ENCODE peak calls at places on chromosome 15, in nine cellular contexts. G is ureter; K is epithelial cell of esophagus; S is nucleus accumbens; U is right cardiac atrium; W is iris pigment epithelial cell; B is activated T-helper 1 cell treated with Interleukin-2 at 50 U/mL for 16 hours; P is CD4-positive, alpha-beta T cell; X is naive thymus-derived CD4-positive, alpha-beta T cell. Y is an unnamed sample.

GRCh38 chr15:81273855-81274254 is 50.1 kb downstream of the STARD5 start:
- DNase-seq in G (no peak), K (no peak), S (no peak), U (no peak), W (no peak), B (no peak), P (no peak), X (no peak), Y (no peak)

GRCh38 chr15:58839485-58839884 is 68.4 kb downstream of the MINDY2 start:
- DNase-seq in G (no peak), K (peak), S (no peak), U (no peak), W (no peak), B (no peak), P (no peak), X (no peak), Y (no peak)

GRCh38 chr15:84685304-84685703 is 27.3 kb upstream of the NMB start:
- DNase-seq in G (no peak), K (peak), S (no peak), U (peak), W (peak), B (no peak), P (no peak), X (no peak), Y (peak)

GRCh38 chr15:77033729-77034619 is 36.9 kb downstream of the TSPAN3 start:
- DNase-seq in G (peak), K (no peak), S (no peak), U (no peak), W (no peak), B (no peak), P (no peak), X (no peak), Y (no peak)

GRCh38 chr15:74768771-74769342 is 13.0 kb upstream of the CSK start:
- DNase-seq in G (no peak), K (peak), S (peak), U (peak), W (peak), B (peak), P (peak), X (no peak), Y (peak)

GRCh38 chr15:77867266-77868047 is 210.1 kb downstream of the TBC1D2B start:
- DNase-seq in G (no peak), K (no peak), S (no peak), U (no peak), W (no peak), B (no peak), P (no peak), X (no peak), Y (no peak)

GRCh38 chr15:40770147-40770721 is 454 bp downstream of the C15orf62 start:
- DNase-seq in G (no peak), K (no peak), S (no peak), U (no peak), W (no peak), B (no peak), P (no peak), X (no peak), Y (no peak)

GRCh38 chr15:80436511-80437307 is 32.5 kb downstream of the ARNT2 start:
- DNase-seq in G (peak), K (peak), S (no peak), U (no peak), W (peak), B (no peak), P (no peak), X (no peak), Y (peak)

GRCh38 chr15:47803767-47804166 is 86.5 kb downstream of the SEMA6D start:
- DNase-seq in G (no peak), K (peak), S (no peak), U (no peak), W (peak), B (no peak), P (no peak), X (no peak), Y (peak)

GRCh38 chr15:43285609-43286037 is 18.9 kb upstream of the TGM5 start:
- DNase-seq in G (peak), K (peak), S (no peak), U (no peak), W (peak), B (no peak), P (peak), X (peak), Y (peak)

GRCh38 chr15:64105113-64105704 is 9.4 kb downstream of the SNX1 start:
- DNase-seq in G (no peak), K (peak), S (no peak), U (no peak), W (peak), B (no peak), P (no peak), X (no peak), Y (peak)

GRCh38 chr15:47431501-47431900 is 285.8 kb upstream of the SEMA6D start:
- DNase-seq in G (no peak), K (no peak), S (no peak), U (no peak), W (peak), B (no peak), P (no peak), X (no peak), Y (peak)

GRCh38 chr15:41795996-41796395 is 21.7 kb downstream of the MAPKBP1 start:
- DNase-seq in G (no peak), K (no peak), S (no peak), U (no peak), W (no peak), B (no peak), P (no peak), X (no peak), Y (no peak)